ENCODE peak calls at places on chromosomes 7 and 10, in ten cellular contexts. M, P, N, J, H, Q, I, X, C and R are unnamed samples.

GRCh38 chr7:99032928-99033327 is 111.0 kb downstream of the SMURF1 start:
- DNase-seq in M (no peak), P (no peak), N (no peak), J (no peak), H (peak; percentile 12), Q (no peak), I (no peak), X (no peak), C (no peak), R (no peak)

GRCh38 chr7:451255-452229 is 68.1 kb downstream of the PDGFA start:
- DNase-seq in M (no peak), P (no peak), N (no peak), J (no peak), H (no peak), Q (no peak), I (no peak), X (no peak), C (no peak), R (no peak)

GRCh38 chr10:76632158-76633051 is 1005.2 kb downstream of the KCNMA1 start:
- DNase-seq in M (peak; percentile 16), P (no peak), N (peak; percentile 12), J (no peak), H (no peak), Q (no peak), I (no peak), X (no peak), C (no peak), R (peak; percentile 44)

GRCh38 chr7:73972614-73973013 is 55.4 kb upstream of the ELN start:
- DNase-seq in M (no peak), P (no peak), N (no peak), J (no peak), H (peak; percentile 0), Q (no peak), I (no peak), X (no peak), C (no peak), R (no peak)

GRCh38 chr7:151351967-151352366 is 10.4 kb downstream of the NUB1 start:
- DNase-seq in M (no peak), P (no peak), N (peak; percentile 96), J (no peak), H (no peak), Q (no peak), I (peak; percentile 48), X (no peak), C (no peak), R (no peak)

GRCh38 chr10:45373783-45374450 is at the start of gene ALOX5:
- DNase-seq in M (peak; percentile 77), P (peak; percentile 72), N (no peak), J (no peak), H (peak; percentile 79), Q (no peak), I (peak; percentile 86), X (peak; percentile 44), C (peak; percentile 51), R (no peak)

GRCh38 chr10:103517234-103518085 is 24.0 kb downstream of the NEURL1 start:
- DNase-seq in M (no peak), P (no peak), N (no peak), J (no peak), H (no peak), Q (no peak), I (peak; percentile 7), X (no peak), C (no peak), R (no peak)

GRCh38 chr7:125099519-125099918 is 169.9 kb upstream of the POT1 start:
- DNase-seq in M (no peak), P (no peak), N (no peak), J (no peak), H (no peak), Q (no peak), I (no peak), X (no peak), C (no peak), R (no peak)

GRCh38 chr7:44607141-44608068 is 978 bp downstream of the OGDH start:
- DNase-seq in M (no peak), P (no peak), N (no peak), J (no peak), H (no peak), Q (no peak), I (no peak), X (no peak), C (no peak), R (no peak)

GRCh38 chr7:130350945-130351663 is 6.5 kb downstream of the CPA5 start:
- DNase-seq in M (peak; percentile 47), P (no peak), N (no peak), J (no peak), H (no peak), Q (no peak), I (peak; percentile 46), X (no peak), C (no peak), R (no peak)

GRCh38 chr10:123555616-123556015 is 110.5 kb upstream of the GPR26 start:
- DNase-seq in M (no peak), P (no peak), N (no peak), J (no peak), H (no peak), Q (no peak), I (no peak), X (no peak), C (no peak), R (no peak)

GRCh38 chr7:11760372-11760771 is 71.6 kb downstream of the THSD7A start:
- DNase-seq in M (no peak), P (no peak), N (no peak), J (no peak), H (no peak), Q (peak; percentile 72), I (no peak), X (no peak), C (no peak), R (no peak)

GRCh38 chr10:13560597-13560996 is 26.2 kb upstream of the PRPF18 start:
- DNase-seq in M (no peak), P (no peak), N (no peak), J (peak; percentile 84), H (no peak), Q (no peak), I (no peak), X (no peak), C (no peak), R (no peak)

GRCh38 chr10:13328126-13328525 is 20.0 kb downstream of the SEPHS1 start:
- DNase-seq in M (no peak), P (no peak), N (no peak), J (no peak), H (no peak), Q (no peak), I (no peak), X (no peak), C (no peak), R (no peak)

GRCh38 chr10:132938472-132939329 is 3.7 kb downstream of the CFAP46 start:
- DNase-seq in M (no peak), P (no peak), N (no peak), J (no peak), H (no peak), Q (no peak), I (no peak), X (no peak), C (peak; percentile 16), R (peak; percentile 25)

GRCh38 chr7:92781117-92781720 is 55.2 kb downstream of the CDK6 start:
- DNase-seq in M (peak; percentile 31), P (peak; percentile 50), N (no peak), J (no peak), H (peak; percentile 33), Q (no peak), I (no peak), X (no peak), C (no peak), R (no peak)